ENCODE peak calls at places on chromosomes 1 and 21, in ten cellular contexts. S, Y, D, T, O, W, J, H, P and U are unnamed samples.

GRCh38 chr1:17305576-17306095 is 2.4 kb upstream of the PADI4 start:
- DNase-seq in D (no peak), P (no peak), W (no peak), T (no peak), O (no peak), J (no peak), S (no peak), H (no peak), Y (no peak), U (no peak)

GRCh38 chr1:220594356-220594755 is 66.4 kb downstream of the MARK1 start:
- DNase-seq in W (no peak), J (no peak), D (no peak), H (no peak), O (no peak), S (no peak), T (peak), Y (no peak), P (no peak), U (no peak)

GRCh38 chr1:159190441-159190840 is 14.2 kb upstream of the ACKR1 start:
- DNase-seq in T (no peak), H (no peak), D (no peak), S (no peak), P (no peak), Y (no peak), W (no peak), J (no peak), O (no peak), U (no peak)

GRCh38 chr1:171595324-171595723 is 26.7 kb upstream of the MYOCOS start:
- DNase-seq in O (no peak), S (no peak), J (no peak), W (no peak), T (peak), D (no peak), P (peak), H (no peak), Y (no peak), U (no peak)

GRCh38 chr1:212608956-212609700 is 567 bp downstream of the ATF3 start:
- DNase-seq in T (peak), J (peak), O (no peak), Y (peak), D (peak), H (peak), W (peak), P (peak), S (peak), U (peak)

GRCh38 chr1:159014851-159015250 is 5.1 kb downstream of the IFI16 start:
- DNase-seq in Y (no peak), W (peak), O (no peak), J (no peak), T (no peak), S (no peak), H (no peak), D (no peak), P (no peak), U (no peak)

GRCh38 chr1:159100589-159100988 is 24.0 kb upstream of the AIM2 start:
- DNase-seq in H (no peak), S (no peak), J (no peak), T (no peak), D (no peak), Y (no peak), W (no peak), P (no peak), O (no peak), U (no peak)

GRCh38 chr1:112083487-112083886 is 94.0 kb upstream of the KCND3 start:
- DNase-seq in O (no peak), D (no peak), W (peak), T (peak), H (no peak), J (no peak), S (no peak), P (peak), Y (no peak), U (no peak)

GRCh38 chr1:17642169-17642568 is 102.7 kb downstream of the ARHGEF10L start:
- DNase-seq in H (no peak), P (no peak), W (no peak), S (no peak), T (no peak), J (no peak), D (no peak), Y (no peak), O (no peak), U (no peak)

GRCh38 chr1:184686540-184686939 is 68.1 kb downstream of the EDEM3 start:
- DNase-seq in O (no peak), Y (no peak), D (no peak), W (no peak), J (no peak), S (no peak), H (no peak), T (peak), P (no peak), U (no peak)

GRCh38 chr1:209500993-209501392 is 82.5 kb upstream of the CAMK1G start:
- DNase-seq in D (no peak), W (no peak), H (no peak), O (no peak), T (no peak), S (no peak), J (no peak), Y (no peak), P (no peak), U (no peak)

GRCh38 chr1:41436281-41437010 is 48.0 kb downstream of the EDN2 start:
- DNase-seq in T (no peak), H (no peak), P (no peak), Y (no peak), O (no peak), J (no peak), D (no peak), S (no peak), W (no peak), U (no peak)

GRCh38 chr1:224287714-224288113 is 42.3 kb downstream of the NVL start:
- DNase-seq in T (no peak), J (no peak), O (no peak), W (no peak), H (peak), Y (no peak), S (no peak), D (no peak), P (no peak), U (no peak)

GRCh38 chr21:36169465-36170128 is 13.0 kb downstream of the DOP1B start:
- DNase-seq in T (no peak), O (no peak), P (no peak), S (no peak), Y (no peak), W (no peak), H (no peak), J (no peak), D (no peak), U (no peak)

GRCh38 chr1:248821101-248821500 is 4.6 kb downstream of the SH3BP5L start:
- DNase-seq in W (peak), D (no peak), S (no peak), O (no peak), P (peak), Y (no peak), H (no peak), J (no peak), T (peak), U (no peak)

GRCh38 chr1:43276673-43277072 is 6.9 kb downstream of the TMEM125 start:
- DNase-seq in J (no peak), O (no peak), P (no peak), S (no peak), H (no peak), Y (no peak), T (no peak), W (no peak), D (peak), U (no peak)

GRCh38 chr1:218705911-218706893 is 361.1 kb downstream of the TGFB2 start:
- DNase-seq in D (no peak), P (peak), J (no peak), W (peak), H (no peak), S (no peak), O (no peak), Y (no peak), T (peak), U (no peak)

GRCh38 chr1:72936151-72936740 is 653.9 kb upstream of the NEGR1 start:
- DNase-seq in D (no peak), J (no peak), W (no peak), H (no peak), T (peak), Y (no peak), P (no peak), S (no peak), O (no peak), U (no peak)

GRCh38 chr21:44653656-44654575 is 543 bp downstream of the KRTAP12-4 start:
- DNase-seq in D (no peak), Y (no peak), J (no peak), O (no peak), W (no peak), T (no peak), S (no peak), P (no peak), H (no peak), U (no peak)

GRCh38 chr1:204073837-204074273 is 940 bp downstream of the SOX13 start:
- DNase-seq in S (no peak), W (no peak), P (peak), H (no peak), J (no peak), Y (no peak), D (no peak), O (no peak), T (peak), U (no peak)

GRCh38 chr1:234369784-234370183 is 3.5 kb upstream of the COA6 start:
- DNase-seq in P (no peak), W (peak), T (peak), S (no peak), H (no peak), O (no peak), D (no peak), Y (no peak), J (no peak), U (no peak)

GRCh38 chr1:43073490-43074230 is 98.4 kb downstream of the EBNA1BP2 start:
- DNase-seq in O (peak), H (peak), J (peak), D (peak), Y (peak), P (peak), W (peak), T (peak), S (peak), U (peak)

GRCh38 chr1:69585666-69586065 is 17.9 kb downstream of the LRRC7 start:
- DNase-seq in S (no peak), H (no peak), D (no peak), J (no peak), P (no peak), T (peak), W (no peak), O (no peak), Y (no peak), U (no peak)

GRCh38 chr21:37903396-37903795 is 12.9 kb downstream of the KCNJ6 start:
- DNase-seq in P (no peak), W (no peak), D (no peak), Y (no peak), H (no peak), O (no peak), S (no peak), J (no peak), T (no peak), U (no peak)

GRCh38 chr1:32220746-32221580 is 1.2 kb downstream of the TMEM234 start:
- DNase-seq in J (no peak), T (no peak), Y (no peak), W (no peak), O (no peak), P (no peak), D (no peak), H (no peak), S (no peak), U (no peak)

GRCh38 chr1:119000371-119001180 is 12.4 kb upstream of the TBX15 start:
- DNase-seq in W (no peak), T (no peak), S (no peak), Y (no peak), J (no peak), O (no peak), D (no peak), H (no peak), P (peak), U (peak)

GRCh38 chr1:154962238-154962678 is 676 bp upstream of the PYGO2 start:
- DNase-seq in W (peak), Y (peak), T (peak), H (no peak), S (peak), P (no peak), J (no peak), O (no peak), D (no peak), U (no peak)

GRCh38 chr1:247906504-247907047 is 11.2 kb downstream of the OR2W3 start:
- DNase-seq in H (no peak), J (no peak), Y (no peak), O (no peak), S (peak), T (no peak), P (no peak), D (no peak), W (peak), U (no peak)

GRCh38 chr1:12600880-12601633 is 17.0 kb downstream of the DHRS3 start:
- DNase-seq in J (peak), D (no peak), H (no peak), W (peak), T (no peak), S (peak), Y (peak), P (no peak), O (no peak), U (peak)
- TF ChIP-seq CTCF in J (peak), D (peak), H (peak), W (peak), T (peak), S (peak), Y (peak), P (peak), O (peak), U (peak)

GRCh38 chr1:230768903-230769570 is 21.8 kb downstream of the CAPN9 start:
- DNase-seq in S (no peak), T (peak), D (no peak), O (no peak), W (no peak), P (peak), H (no peak), J (no peak), Y (no peak), U (no peak)
- TF ChIP-seq CTCF in S (no peak), T (no peak), D (no peak), O (no peak), W (no peak), P (no peak), H (no peak), J (no peak), Y (no peak), U (no peak)

DNA sequence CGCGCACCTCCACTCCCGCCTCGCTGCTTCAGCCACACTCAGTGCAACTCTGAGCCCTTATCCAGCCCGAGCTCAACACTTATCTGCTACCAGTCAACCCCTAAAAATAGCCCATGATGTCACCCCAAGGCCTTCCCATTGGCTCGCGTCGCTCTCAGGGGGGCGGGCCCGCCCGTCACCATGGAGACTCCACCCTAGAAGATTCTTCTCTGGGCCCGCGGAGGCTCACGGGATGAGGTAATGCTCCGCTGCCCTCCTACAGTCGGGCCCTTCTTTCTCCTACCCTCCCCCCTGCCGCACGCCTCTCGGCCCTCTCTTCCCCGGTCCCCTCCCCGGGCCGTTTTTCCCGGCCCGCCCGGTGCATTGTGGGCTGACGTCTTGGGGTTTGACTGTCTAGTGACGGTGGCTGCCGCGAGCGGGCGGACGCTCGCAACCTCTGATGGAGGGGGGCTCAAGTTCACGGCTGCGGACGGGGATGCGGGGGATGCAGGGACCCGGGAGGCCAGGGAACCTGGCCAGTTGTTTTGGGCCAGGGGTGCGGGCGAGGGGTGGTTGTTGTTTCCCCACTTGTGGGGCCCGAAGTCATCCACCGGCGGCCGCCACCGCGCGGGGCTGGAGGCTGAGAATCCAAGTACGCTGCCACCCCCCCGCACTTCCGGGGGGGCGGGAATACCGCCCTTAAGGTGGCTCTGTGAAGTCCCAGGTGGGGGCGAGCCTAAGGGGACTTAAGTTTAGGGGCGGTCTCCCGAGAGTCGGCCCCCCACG is at the start of gene JUN:
- DNase-seq in Y (peak), D (peak), P (peak), O (peak), H (peak), J (peak), W (peak), S (peak), T (peak), U (peak)
- TF ChIP-seq CTCF in Y (no peak), D (no peak), P (peak), O (no peak), H (no peak), J (no peak), W (no peak), S (no peak), T (no peak), U (no peak)

DNA sequence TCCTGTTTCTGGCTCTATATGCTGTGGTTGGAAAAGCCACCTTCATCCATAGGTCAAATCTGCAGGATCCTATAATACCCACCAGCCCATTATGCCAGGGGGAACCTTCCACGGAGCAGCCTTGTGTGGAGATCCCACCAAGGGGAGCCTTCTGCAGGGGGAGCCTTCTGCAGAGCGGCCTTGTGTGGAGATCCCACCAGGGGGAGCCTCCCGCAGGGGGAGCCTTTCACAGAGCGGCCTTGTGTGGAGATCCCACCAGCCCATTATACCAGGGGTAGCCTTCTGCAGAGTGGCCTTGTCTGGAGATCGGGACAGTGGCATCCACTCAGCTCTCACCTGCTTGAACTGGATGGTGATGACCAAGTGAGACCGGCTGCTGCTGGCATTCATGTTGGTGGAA is 85.3 kb downstream of the SCCPDH start:
- DNase-seq in O (no peak), J (no peak), H (no peak), D (no peak), Y (no peak), P (no peak), W (no peak), T (no peak), S (no peak), U (no peak)
- TF ChIP-seq CTCF in O (no peak), J (peak), H (no peak), D (no peak), Y (no peak), P (no peak), W (no peak), T (peak), S (no peak), U (no peak)